ENCODE peak calls at places on chromosome 13, in nine cellular contexts. K is uterus; U is CD8-positive, alpha-beta memory T cell; R is heart right ventricle; W is mesendoderm; H is cardiac fibroblast; Z is PC-9; I is HCT116; F is CD8-positive, alpha-beta T cell. L is an unnamed sample.

GRCh38 chr13:49869514-49869913 is 66.6 kb downstream of the SPRYD7 start:
- DNase-seq in K (no peak), U (no peak), R (no peak), W (peak), H (peak), Z (peak), I (no peak), F (no peak), L (peak)

GRCh38 chr13:49457221-49457620 is 13.1 kb downstream of the SETDB2 start:
- DNase-seq in K (no peak), U (no peak), R (no peak), W (no peak), H (no peak), Z (no peak), I (no peak), F (no peak), L (no peak)

GRCh38 chr13:43300817-43301216 is 277.4 kb downstream of the DNAJC15 start:
- DNase-seq in K (no peak), U (no peak), R (no peak), W (no peak), H (peak), Z (no peak), I (no peak), F (no peak), L (peak)

GRCh38 chr13:46531953-46532352 is 21.0 kb upstream of the LRCH1 start:
- DNase-seq in K (no peak), U (no peak), R (no peak), W (no peak), H (no peak), Z (no peak), I (no peak), F (no peak), L (no peak)

GRCh38 chr13:90950134-90950533 is 397.4 kb upstream of the MIR17HG start:
- DNase-seq in K (no peak), U (no peak), R (no peak), W (no peak), H (no peak), Z (no peak), I (no peak), F (no peak), L (no peak)

GRCh38 chr13:94311893-94312292 is 167.6 kb downstream of the DCT start:
- DNase-seq in K (no peak), U (no peak), R (no peak), W (peak), H (no peak), Z (no peak), I (no peak), F (no peak), L (peak)

GRCh38 chr13:28568286-28568685 is 73.4 kb upstream of the FLT1 start:
- DNase-seq in K (peak), U (no peak), R (peak), W (no peak), H (peak), Z (no peak), I (no peak), F (no peak), L (peak)

GRCh38 chr13:68759617-68760016 is 1348.0 kb upstream of the ATXN8OS start:
- DNase-seq in K (no peak), U (no peak), R (no peak), W (peak), H (no peak), Z (no peak), I (no peak), F (no peak), L (no peak)

GRCh38 chr13:43041368-43041921 is 18.1 kb downstream of the DNAJC15 start:
- DNase-seq in K (no peak), U (no peak), R (no peak), W (no peak), H (no peak), Z (no peak), I (no peak), F (no peak), L (no peak)

GRCh38 chr13:51590966-51591627 is 6.8 kb downstream of the WDFY2 start:
- DNase-seq in K (peak), U (no peak), R (peak), W (peak), H (peak), Z (peak), I (no peak), F (no peak), L (peak)

GRCh38 chr13:76489299-76489698 is 396.9 kb downstream of the KCTD12 start:
- DNase-seq in K (no peak), U (no peak), R (no peak), W (no peak), H (no peak), Z (no peak), I (no peak), F (no peak), L (no peak)

GRCh38 chr13:50277127-50277526 is 261.9 kb downstream of the KCNRG start:
- DNase-seq in K (no peak), U (no peak), R (no peak), W (no peak), H (no peak), Z (no peak), I (no peak), F (no peak), L (no peak)

GRCh38 chr13:44050450-44051063 is 170.9 kb downstream of the LACC1 start:
- DNase-seq in K (no peak), U (no peak), R (peak), W (no peak), H (peak), Z (no peak), I (peak), F (no peak), L (peak)

GRCh38 chr13:41492432-41493267 is 35.3 kb downstream of the RGCC start:
- DNase-seq in K (no peak), U (peak), R (no peak), W (no peak), H (no peak), Z (no peak), I (no peak), F (peak), L (no peak)
- H3K4me3 ChIP-seq in K (no peak), U (peak), R (no peak), W (no peak), H (no peak), Z (no peak), I (no peak), F (no peak), L (no peak)

GRCh38 chr13:112687836-112688559 is 1.8 kb upstream of the ATP11A start:
- DNase-seq in K (no peak), U (no peak), R (no peak), W (no peak), H (no peak), Z (no peak), I (no peak), F (no peak), L (no peak)
- H3K4me3 ChIP-seq in K (no peak), U (peak), R (no peak), W (no peak), H (no peak), Z (no peak), I (no peak), F (no peak), L (no peak)

GRCh38 chr13:37869756-37870488 is at the start of gene TRPC4:
- DNase-seq in K (peak), U (no peak), R (peak), W (peak), H (peak), Z (peak), I (no peak), F (no peak), L (peak)
- H3K4me3 ChIP-seq in K (peak), U (no peak), R (peak), W (peak), H (peak), Z (peak), I (no peak), F (no peak), L (peak)

DNA sequence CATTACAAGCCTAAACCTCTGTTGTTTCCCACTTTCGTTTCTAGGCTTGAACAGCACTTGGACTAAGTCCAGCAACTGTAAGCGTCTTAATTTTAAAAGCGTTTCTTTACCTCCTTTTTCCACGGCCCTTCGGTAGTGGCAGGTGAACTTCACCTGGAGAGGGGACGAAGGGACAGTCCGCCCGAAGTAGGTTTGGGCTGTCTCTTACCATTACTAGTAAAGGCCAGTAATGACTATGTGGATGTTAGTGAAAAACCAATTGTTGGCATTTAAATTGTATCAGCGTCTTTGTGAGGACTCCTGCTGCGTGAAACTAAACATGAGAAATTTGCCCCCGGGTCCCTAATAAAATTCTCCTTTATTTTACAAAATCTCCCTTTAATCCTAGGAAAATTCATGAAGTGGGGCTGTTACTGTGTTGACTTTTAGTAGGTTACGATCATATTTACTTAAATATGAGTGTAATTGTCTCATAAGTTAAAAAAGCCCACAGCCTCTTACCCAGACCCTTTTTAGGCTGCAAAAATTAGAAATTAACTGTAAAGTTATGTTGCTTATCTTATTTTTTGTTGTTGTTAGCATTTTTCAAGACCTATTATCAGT is 981 bp downstream of the ITM2B start:
- DNase-seq in K (no peak), U (no peak), R (no peak), W (peak), H (peak), Z (peak), I (no peak), F (no peak), L (peak)
- H3K4me3 ChIP-seq in K (peak), U (peak), R (peak), W (peak), H (peak), Z (peak), I (peak), F (peak), L (peak)

GRCh38 chr13:41008349-41008980 is 10.7 kb downstream of the ELF1 start:
- DNase-seq in K (no peak), U (no peak), R (no peak), W (no peak), H (peak), Z (no peak), I (no peak), F (no peak), L (peak)
- H3K4me3 ChIP-seq in K (no peak), U (peak), R (no peak), W (no peak), H (no peak), Z (peak), I (no peak), F (no peak), L (no peak)

DNA sequence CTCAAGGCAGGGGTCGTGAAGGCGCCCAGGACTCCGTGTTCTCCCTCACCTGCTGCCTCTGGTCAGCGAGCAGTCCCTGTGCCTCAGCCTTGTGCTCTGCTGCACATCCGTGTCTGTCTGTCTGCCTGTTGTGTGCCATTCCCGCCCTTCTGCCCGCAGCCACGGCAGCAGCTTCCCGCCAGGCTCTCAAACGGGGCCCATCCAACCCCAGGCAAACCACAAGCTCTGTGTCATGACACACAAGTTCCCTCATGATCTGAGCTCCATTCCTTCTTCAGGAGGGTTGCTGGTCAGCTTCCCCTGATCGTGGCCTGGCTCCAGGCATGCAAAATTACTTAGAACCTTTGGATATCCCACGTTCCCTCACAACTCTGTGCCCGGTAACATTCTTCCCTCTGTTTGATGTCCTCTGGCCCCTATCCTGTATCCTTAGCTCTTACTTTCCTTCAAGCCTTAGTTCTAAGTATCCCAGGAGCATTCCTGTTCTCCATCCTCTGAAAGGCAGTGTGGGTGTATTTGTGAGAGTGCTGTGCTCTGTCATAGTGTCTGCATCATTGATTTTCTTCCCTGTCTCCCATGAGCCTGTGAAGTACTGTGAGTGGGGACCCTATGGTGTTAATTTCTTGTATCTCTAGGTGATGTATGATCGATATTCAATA is 3.2 kb downstream of the GPR183 start:
- DNase-seq in K (no peak), U (peak), R (no peak), W (no peak), H (no peak), Z (no peak), I (no peak), F (peak), L (no peak)
- H3K4me3 ChIP-seq in K (no peak), U (peak), R (no peak), W (no peak), H (no peak), Z (no peak), I (no peak), F (no peak), L (no peak)

GRCh38 chr13:85529216-85529590 is 270.0 kb downstream of the SLITRK6 start:
- DNase-seq in K (no peak), U (no peak), R (no peak), W (peak), H (no peak), Z (no peak), I (no peak), F (no peak), L (no peak)
- H3K4me3 ChIP-seq in K (no peak), U (no peak), R (no peak), W (no peak), H (no peak), Z (no peak), I (no peak), F (no peak), L (no peak)

DNA sequence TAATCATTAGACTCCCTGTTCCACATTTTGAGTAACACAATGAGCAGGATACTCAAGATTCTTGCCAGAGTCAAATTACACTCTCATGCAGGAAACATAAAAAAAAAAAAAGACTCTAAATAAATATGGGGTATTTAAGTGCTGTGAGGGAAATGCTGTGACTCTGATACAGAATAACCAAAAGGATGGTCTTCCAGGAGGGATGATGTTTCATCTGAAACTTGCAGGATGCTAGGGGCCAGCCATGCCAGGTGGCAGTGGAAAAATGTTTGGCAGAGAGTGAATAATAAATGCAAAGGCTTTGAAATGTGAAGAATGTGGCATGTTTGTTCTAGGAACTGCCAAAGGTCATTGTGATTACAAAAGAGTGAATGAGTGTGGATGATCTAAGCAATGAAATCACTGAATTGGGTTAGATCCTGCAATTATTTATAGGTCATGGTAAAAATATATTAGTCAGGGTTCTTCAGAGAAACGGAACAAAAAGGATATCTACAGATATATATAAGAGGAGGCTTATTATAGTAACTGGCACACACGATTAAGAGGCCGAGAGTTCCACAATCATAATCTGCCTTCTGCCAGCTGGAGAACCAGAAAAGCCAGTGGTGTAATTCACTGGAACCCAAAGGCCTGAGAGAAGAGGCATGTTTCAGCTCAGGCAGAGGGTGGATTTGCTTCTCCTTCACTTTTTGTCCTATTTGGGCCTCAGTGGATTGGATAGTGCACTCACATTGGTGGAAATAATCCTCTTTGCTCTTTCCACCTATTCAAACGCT is 1832.8 kb upstream of the MIR17HG start:
- DNase-seq in K (no peak), U (no peak), R (peak), W (peak), H (peak), Z (peak), I (no peak), F (no peak), L (peak)
- H3K4me3 ChIP-seq in K (no peak), U (no peak), R (no peak), W (no peak), H (no peak), Z (no peak), I (no peak), F (no peak), L (no peak)

GRCh38 chr13:106145070-106145469 is 390.4 kb downstream of the EFNB2 start:
- DNase-seq in K (no peak), U (no peak), R (no peak), W (no peak), H (no peak), Z (no peak), I (no peak), F (no peak), L (no peak)
- H3K4me3 ChIP-seq in K (no peak), U (no peak), R (no peak), W (no peak), H (no peak), Z (peak), I (peak), F (no peak), L (no peak)

L was measured in fibroblast of villous mesenchyme.